ENCODE peak calls at places on chromosomes 13 and 19, in ten cellular contexts. O is NCI-H2081; A is AG09319; N is M059J; E is transverse colon; G is activated CD4-positive, alpha-beta T cell treated with anti-CD3 and anti-CD28 coated beads, Interleukin-2, amount 10 ng/mL, durations not matched to agents 7 days and 5 days; P is left cardiac atrium; Z is T1000; L is stimulated activated naive CD4-positive, alpha-beta T cell; D is stimulated activated CD4-positive, alpha-beta T cell treated with anti-CD3 and anti-CD28 coated beads, Interleukin-12 subunit alpha, Interleukin-12 subunit beta, amount 100 ng/mL, for 4 hours. Y is an unnamed sample.
A peak's percentile ranks its signal among the peaks of the same experiment; 100 is the strongest.

GRCh38 chr13:95784161-95784880 is 107.4 kb downstream of the DNAJC3 start:
- DNase-seq in O (no peak), A (peak; percentile 23), N (peak; percentile 76), E (no peak), G (no peak), P (no peak), Z (peak; percentile 6), L (no peak), D (no peak), Y (peak; percentile 31)

GRCh38 chr19:18999016-18999758 is 34.1 kb downstream of the SUGP2 start:
- DNase-seq in O (peak; percentile 56), A (no peak), N (peak; percentile 75), E (no peak), G (no peak), P (peak; percentile 49), Z (no peak), L (no peak), D (no peak), Y (no peak)

GRCh38 chr13:110640591-110641029 is 25.3 kb downstream of the NAXD start:
- DNase-seq in O (no peak), A (no peak), N (peak; percentile 26), E (no peak), G (no peak), P (no peak), Z (no peak), L (no peak), D (no peak), Y (no peak)

GRCh38 chr13:50224534-50224933 is 209.3 kb downstream of the KCNRG start:
- DNase-seq in O (no peak), A (no peak), N (peak; percentile 24), E (no peak), G (no peak), P (no peak), Z (no peak), L (no peak), D (no peak), Y (no peak)

GRCh38 chr19:15636026-15636425 is 4.7 kb upstream of the CYP4F3 start:
- DNase-seq in O (no peak), A (no peak), N (no peak), E (no peak), G (no peak), P (no peak), Z (no peak), L (no peak), D (no peak), Y (no peak)

GRCh38 chr19:41657157-41657556 is 30.3 kb upstream of the CEACAM4 start:
- DNase-seq in O (no peak), A (no peak), N (no peak), E (no peak), G (no peak), P (no peak), Z (no peak), L (no peak), D (no peak), Y (no peak)

GRCh38 chr13:111099292-111099691 is 15.8 kb upstream of the ARHGEF7 start:
- DNase-seq in O (no peak), A (no peak), N (no peak), E (no peak), G (no peak), P (no peak), Z (no peak), L (no peak), D (no peak), Y (no peak)

GRCh38 chr13:26867451-26868067 is 107.0 kb upstream of the GPR12 start:
- DNase-seq in O (no peak), A (no peak), N (peak; percentile 11), E (no peak), G (peak; percentile 34), P (no peak), Z (no peak), L (no peak), D (no peak), Y (peak; percentile 14)

GRCh38 chr19:9917322-9917721 is 19.0 kb downstream of the OLFM2 start:
- DNase-seq in O (no peak), A (no peak), N (peak; percentile 66), E (no peak), G (no peak), P (no peak), Z (no peak), L (no peak), D (no peak), Y (peak; percentile 83)

GRCh38 chr13:44575741-44576395 is at the start of gene TSC22D1:
- DNase-seq in O (peak; percentile 36), A (no peak), N (peak; percentile 47), E (peak; percentile 57), G (peak; percentile 64), P (peak; percentile 56), Z (no peak), L (peak; percentile 68), D (peak; percentile 49), Y (no peak)

GRCh38 chr19:33064778-33065550 is at the start of gene RHPN2:
- DNase-seq in O (peak; percentile 63), A (no peak), N (peak; percentile 66), E (peak; percentile 87), G (peak; percentile 48), P (peak; percentile 71), Z (peak; percentile 83), L (peak; percentile 7), D (peak; percentile 61), Y (peak; percentile 88)

GRCh38 chr19:14091885-14092462 is 1.4 kb upstream of the SAMD1 start:
- DNase-seq in O (no peak), A (no peak), N (no peak), E (no peak), G (peak; percentile 65), P (no peak), Z (no peak), L (no peak), D (no peak), Y (no peak)

GRCh38 chr13:113129921-113130750 is 7.5 kb downstream of the F10 start:
- DNase-seq in O (no peak), A (no peak), N (no peak), E (no peak), G (no peak), P (peak; percentile 66), Z (no peak), L (no peak), D (peak; percentile 46), Y (no peak)

GRCh38 chr13:73672492-73672891 is 461.7 kb downstream of the KLF12 start:
- DNase-seq in O (peak; percentile 37), A (no peak), N (no peak), E (no peak), G (no peak), P (no peak), Z (no peak), L (no peak), D (no peak), Y (no peak)

GRCh38 chr13:63288576-63288975 is 1872.9 kb upstream of the PCDH20 start:
- DNase-seq in O (no peak), A (no peak), N (peak; percentile 32), E (no peak), G (no peak), P (no peak), Z (no peak), L (no peak), D (no peak), Y (no peak)

GRCh38 chr13:38767506-38768265 is 80.8 kb downstream of the FREM2 start:
- DNase-seq in O (no peak), A (no peak), N (no peak), E (no peak), G (no peak), P (no peak), Z (no peak), L (no peak), D (no peak), Y (no peak)

GRCh38 chr13:48043789-48044503 is 6.4 kb downstream of the NUDT15 start:
- DNase-seq in O (no peak), A (no peak), N (peak; percentile 41), E (no peak), G (no peak), P (no peak), Z (no peak), L (no peak), D (no peak), Y (no peak)

GRCh38 chr13:29513002-29513980 is 82.2 kb downstream of the SLC7A1 start:
- DNase-seq in O (no peak), A (no peak), N (peak; percentile 41), E (no peak), G (no peak), P (no peak), Z (no peak), L (no peak), D (no peak), Y (no peak)

GRCh38 chr13:110444226-110444653 is 117.3 kb downstream of the RAB20 start:
- DNase-seq in O (no peak), A (no peak), N (no peak), E (no peak), G (no peak), P (no peak), Z (no peak), L (no peak), D (no peak), Y (no peak)

GRCh38 chr13:108113407-108113806 is 101.9 kb downstream of the LIG4 start:
- DNase-seq in O (no peak), A (no peak), N (no peak), E (no peak), G (no peak), P (no peak), Z (no peak), L (no peak), D (no peak), Y (no peak)

GRCh38 chr19:3114018-3114726 is 20.0 kb downstream of the GNA11 start:
- DNase-seq in O (no peak), A (no peak), N (no peak), E (no peak), G (no peak), P (no peak), Z (no peak), L (no peak), D (no peak), Y (no peak)

GRCh38 chr19:29823581-29824330 is 12.0 kb downstream of the CCNE1 start:
- DNase-seq in O (no peak), A (no peak), N (no peak), E (no peak), G (no peak), P (no peak), Z (no peak), L (no peak), D (no peak), Y (no peak)

GRCh38 chr13:31638577-31638976 is 100.7 kb upstream of the RXFP2 start:
- DNase-seq in O (no peak), A (no peak), N (peak; percentile 87), E (no peak), G (no peak), P (no peak), Z (peak; percentile 5), L (no peak), D (no peak), Y (peak; percentile 19)

GRCh38 chr19:911197-912033 is 1.6 kb downstream of the R3HDM4 start:
- DNase-seq in O (no peak), A (no peak), N (no peak), E (no peak), G (no peak), P (no peak), Z (no peak), L (peak; percentile 29), D (no peak), Y (no peak)

GRCh38 chr19:29809795-29810503 is 1.8 kb upstream of the CCNE1 start:
- DNase-seq in O (no peak), A (no peak), N (no peak), E (no peak), G (no peak), P (no peak), Z (no peak), L (no peak), D (no peak), Y (no peak)

Y was measured in HTR-8/SVneo.